ENCODE peak calls at places on chromosomes 1 and 21, in ten cellular contexts. T, J, K, W, R, A, V, H, Z and I are unnamed samples.
A peak's percentile ranks its signal among the peaks of the same experiment; 100 is the strongest.

GRCh38 chr1:70042090-70042716 is 163.2 kb downstream of the LRRC40 start:
- DNase-seq in T (no peak), J (no peak), K (no peak), W (no peak), R (no peak), A (no peak), V (no peak), H (peak; percentile 34), Z (no peak), I (no peak)

GRCh38 chr1:20380616-20381035 is 90.0 kb downstream of the VWA5B1 start:
- DNase-seq in T (no peak), J (no peak), K (no peak), W (peak; percentile 58), R (no peak), A (peak; percentile 22), V (peak; percentile 85), H (peak; percentile 76), Z (no peak), I (peak; percentile 9)

GRCh38 chr1:1479547-1480483 is 8.2 kb downstream of the ATAD3B start:
- DNase-seq in T (no peak), J (no peak), K (no peak), W (no peak), R (no peak), A (no peak), V (no peak), H (no peak), Z (no peak), I (no peak)

GRCh38 chr1:212915245-212916091 is 34.9 kb upstream of the VASH2 start:
- DNase-seq in T (no peak), J (peak; percentile 56), K (no peak), W (no peak), R (peak; percentile 70), A (peak; percentile 19), V (no peak), H (peak; percentile 81), Z (peak; percentile 43), I (no peak)

GRCh38 chr1:166197141-166197540 is 30.3 kb upstream of the FAM78B start:
- DNase-seq in T (no peak), J (no peak), K (no peak), W (no peak), R (no peak), A (no peak), V (no peak), H (peak; percentile 7), Z (no peak), I (no peak)

GRCh38 chr1:169119405-169119804 is 12.9 kb downstream of the ATP1B1 start:
- DNase-seq in T (no peak), J (no peak), K (no peak), W (peak; percentile 80), R (peak; percentile 6), A (no peak), V (no peak), H (no peak), Z (no peak), I (no peak)

GRCh38 chr1:47883963-47884362 is 113.2 kb downstream of the TRABD2B start:
- DNase-seq in T (no peak), J (no peak), K (peak; percentile 51), W (no peak), R (no peak), A (no peak), V (no peak), H (no peak), Z (no peak), I (no peak)

GRCh38 chr1:171758011-171758410 is 16.1 kb upstream of the VAMP4 start:
- DNase-seq in T (no peak), J (no peak), K (no peak), W (peak; percentile 56), R (no peak), A (no peak), V (no peak), H (no peak), Z (no peak), I (no peak)

GRCh38 chr1:177511036-177511435 is 340.3 kb downstream of the BRINP2 start:
- DNase-seq in T (no peak), J (no peak), K (no peak), W (no peak), R (no peak), A (no peak), V (no peak), H (no peak), Z (no peak), I (no peak)

GRCh38 chr1:232627645-232628334 is 2.1 kb downstream of the SIPA1L2 start:
- DNase-seq in T (peak; percentile 40), J (peak; percentile 38), K (no peak), W (peak; percentile 70), R (peak; percentile 83), A (peak; percentile 84), V (no peak), H (peak; percentile 25), Z (no peak), I (no peak)

GRCh38 chr1:153515504-153516394 is 20.0 kb downstream of the S100A6 start:
- DNase-seq in T (no peak), J (no peak), K (peak; percentile 17), W (peak; percentile 67), R (no peak), A (no peak), V (no peak), H (no peak), Z (no peak), I (no peak)

GRCh38 chr1:89633745-89634625 is 1.1 kb downstream of the LRRC8C start:
- DNase-seq in T (peak; percentile 3), J (no peak), K (peak; percentile 75), W (peak; percentile 57), R (peak; percentile 66), A (no peak), V (peak; percentile 24), H (peak; percentile 53), Z (no peak), I (no peak)

GRCh38 chr1:39988618-39989343 is 33.8 kb downstream of the MFSD2A start:
- DNase-seq in T (no peak), J (no peak), K (no peak), W (peak; percentile 75), R (peak; percentile 27), A (no peak), V (no peak), H (no peak), Z (no peak), I (no peak)

GRCh38 chr1:64508521-64509096 is 38.7 kb downstream of the CACHD1 start:
- DNase-seq in T (no peak), J (peak; percentile 19), K (no peak), W (no peak), R (no peak), A (no peak), V (no peak), H (no peak), Z (no peak), I (peak; percentile 13)

GRCh38 chr1:93416183-93416582 is 31.7 kb upstream of the FNBP1L start:
- DNase-seq in T (no peak), J (no peak), K (no peak), W (no peak), R (no peak), A (no peak), V (no peak), H (no peak), Z (no peak), I (no peak)

GRCh38 chr1:22341791-22342605 is 109.7 kb upstream of the ZBTB40 start:
- DNase-seq in T (no peak), J (peak; percentile 57), K (no peak), W (no peak), R (peak; percentile 97), A (peak; percentile 28), V (no peak), H (peak; percentile 36), Z (no peak), I (no peak)

GRCh38 chr1:54940027-54940426 is 40.4 kb upstream of the TMEM61 start:
- DNase-seq in T (no peak), J (no peak), K (no peak), W (no peak), R (peak; percentile 44), A (no peak), V (no peak), H (peak; percentile 28), Z (no peak), I (no peak)

GRCh38 chr21:43206231-43207042 is 37.6 kb downstream of the CRYAA start:
- DNase-seq in T (no peak), J (peak; percentile 3), K (peak; percentile 51), W (no peak), R (no peak), A (no peak), V (no peak), H (no peak), Z (no peak), I (no peak)

GRCh38 chr1:12478612-12478985 is 139.4 kb downstream of the DHRS3 start:
- DNase-seq in T (no peak), J (no peak), K (peak; percentile 68), W (no peak), R (peak; percentile 96), A (no peak), V (no peak), H (no peak), Z (no peak), I (no peak)